ENCODE peak calls at places on chromosomes 4 and X, in nine cellular contexts. E, R, C, K, P, N, A, Q and U are unnamed samples.
A peak's percentile ranks its signal among the peaks of the same experiment; 100 is the strongest.

GRCh38 chrX:23554304-23554703 is 113.0 kb upstream of the PRDX4 start:
- DNase-seq in K (no peak), Q (no peak), C (peak; percentile 60), N (peak; percentile 52), P (no peak), A (peak; percentile 33), R (peak; percentile 49), E (no peak), U (no peak)

GRCh38 chr4:2103127-2103842 is 44.2 kb downstream of the NAT8L start:
- DNase-seq in Q (no peak), N (no peak), P (no peak), C (no peak), R (no peak), E (no peak), K (no peak), A (no peak), U (no peak)

GRCh38 chr4:119774840-119775239 is 146.2 kb upstream of the PDE5A start:
- DNase-seq in E (no peak), N (no peak), A (no peak), C (no peak), K (no peak), P (no peak), Q (no peak), R (no peak), U (no peak)

GRCh38 chr4:14787894-14788293 is 214.4 kb upstream of the CPEB2 start:
- DNase-seq in N (peak; percentile 41), K (no peak), A (peak; percentile 23), E (no peak), P (no peak), R (peak; percentile 6), Q (no peak), C (no peak), U (no peak)

GRCh38 chr4:6987566-6987920 is 55.6 kb upstream of the TADA2B start:
- DNase-seq in K (no peak), C (no peak), R (peak; percentile 38), P (no peak), N (peak; percentile 44), Q (no peak), A (peak; percentile 39), E (no peak), U (no peak)

GRCh38 chr4:26787461-26788340 is 72.9 kb upstream of the STIM2 start:
- DNase-seq in R (peak; percentile 85), C (peak; percentile 78), N (peak; percentile 88), E (no peak), Q (no peak), A (peak; percentile 30), K (peak; percentile 31), P (peak; percentile 51), U (no peak)

GRCh38 chr4:188986271-188986689 is 847.0 kb downstream of the TRIML1 start:
- DNase-seq in N (peak; percentile 79), K (no peak), A (peak; percentile 23), C (peak; percentile 83), Q (no peak), P (no peak), E (no peak), R (peak; percentile 56), U (no peak)

GRCh38 chr4:15234585-15235126 is 193.2 kb upstream of the C1QTNF7 start:
- DNase-seq in P (no peak), N (peak; percentile 79), C (peak; percentile 94), E (no peak), Q (no peak), R (peak; percentile 96), K (no peak), A (peak; percentile 95), U (no peak)

GRCh38 chr4:184684491-184685189 is 35.1 kb downstream of the PRIMPOL start:
- DNase-seq in Q (no peak), P (no peak), N (no peak), K (no peak), R (peak; percentile 20), A (peak; percentile 29), E (no peak), C (no peak), U (no peak)

GRCh38 chrX:276588-277171 is 4.5 kb upstream of the PLCXD1 start:
- DNase-seq in P (no peak), A (peak; percentile 58), E (no peak), Q (peak; percentile 31), R (peak; percentile 57), K (no peak), C (no peak), N (peak; percentile 43), U (peak; percentile 34)

GRCh38 chrX:13235930-13236329 is 83.9 kb downstream of the ATXN3L start:
- DNase-seq in E (no peak), N (no peak), K (no peak), Q (no peak), R (no peak), C (no peak), A (no peak), P (no peak), U (no peak)

GRCh38 chr4:176277162-176277904 is 8.3 kb upstream of the ASB5 start:
- DNase-seq in P (peak; percentile 33), N (peak; percentile 69), C (peak; percentile 75), K (peak; percentile 37), A (peak; percentile 69), R (peak; percentile 60), E (peak; percentile 44), Q (peak; percentile 62), U (no peak)

GRCh38 chr4:110196206-110196870 is 2.1 kb downstream of the ELOVL6 start:
- DNase-seq in E (peak; percentile 69), R (peak; percentile 51), N (peak; percentile 53), P (peak; percentile 60), K (peak; percentile 51), C (peak; percentile 46), Q (peak; percentile 61), A (peak; percentile 28), U (peak; percentile 57)

GRCh38 chr4:68180858-68181531 is 51.3 kb upstream of the TMPRSS11F start:
- DNase-seq in K (no peak), R (peak; percentile 56), Q (no peak), N (peak; percentile 67), E (no peak), A (peak; percentile 7), P (no peak), C (peak; percentile 13), U (no peak)

DNA sequence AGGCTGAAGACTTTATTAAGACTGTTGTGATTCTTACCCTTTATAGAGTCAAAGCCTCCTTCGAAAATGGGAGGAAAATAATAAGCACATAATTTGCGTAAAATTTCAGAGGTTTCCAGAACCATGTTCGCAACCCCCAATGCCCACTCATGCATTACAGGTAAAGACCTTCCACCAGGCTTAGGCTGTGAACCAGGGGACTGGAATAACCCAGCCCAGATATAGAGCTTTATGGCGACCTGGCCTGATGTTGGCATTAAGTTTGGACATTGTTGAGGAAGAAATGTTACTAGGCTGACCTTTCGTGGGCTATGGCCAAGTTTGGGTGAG is 218.4 kb downstream of the PTTG2 start:
- DNase-seq in C (no peak), Q (no peak), K (no peak), R (no peak), E (no peak), N (no peak), A (no peak), P (no peak), U (no peak)
- TF ChIP-seq CTCF in C (no peak), Q (no peak), K (no peak), R (no peak), E (no peak), N (no peak), A (no peak), P (no peak), U (no peak)

DNA sequence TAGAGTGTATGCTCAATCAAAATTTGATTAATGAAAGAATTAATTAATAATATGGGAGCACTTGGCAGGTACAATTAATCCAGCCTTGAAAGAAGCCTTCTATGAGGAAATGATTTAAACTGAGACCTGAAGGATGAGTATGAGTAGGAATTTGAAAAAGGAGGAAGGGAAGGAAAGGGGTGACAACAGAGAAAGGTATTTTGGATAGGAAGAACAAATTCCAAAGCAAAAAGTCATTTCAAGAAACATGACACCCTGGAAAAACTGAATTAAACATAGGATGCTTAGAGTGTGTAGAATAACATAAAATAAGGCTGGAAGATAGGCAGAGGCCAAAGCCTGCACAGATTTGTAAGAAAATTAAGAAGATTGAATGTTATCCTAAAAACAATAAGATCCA is 29.6 kb downstream of the PHOX2B start:
- DNase-seq in C (peak; percentile 38), A (peak; percentile 23), R (peak; percentile 65), K (no peak), Q (no peak), P (no peak), E (no peak), N (peak; percentile 55), U (no peak)
- TF ChIP-seq CTCF in C (no peak), A (no peak), R (no peak), K (no peak), Q (no peak), P (no peak), E (no peak), N (no peak), U (no peak)

GRCh38 chr4:177460460-177460859 is 18.2 kb upstream of the AGA start:
- DNase-seq in C (no peak), R (no peak), Q (no peak), E (no peak), A (no peak), P (no peak), K (no peak), N (no peak), U (no peak)
- TF ChIP-seq CTCF in C (no peak), R (no peak), Q (no peak), E (no peak), A (no peak), P (no peak), K (no peak), N (no peak), U (no peak)

GRCh38 chr4:633976-634598 is 8.7 kb downstream of the PDE6B start:
- DNase-seq in N (no peak), K (no peak), P (no peak), R (no peak), A (no peak), Q (no peak), E (no peak), C (no peak), U (no peak)
- TF ChIP-seq CTCF in N (no peak), K (no peak), P (no peak), R (no peak), A (no peak), Q (no peak), E (no peak), C (no peak), U (no peak)

DNA sequence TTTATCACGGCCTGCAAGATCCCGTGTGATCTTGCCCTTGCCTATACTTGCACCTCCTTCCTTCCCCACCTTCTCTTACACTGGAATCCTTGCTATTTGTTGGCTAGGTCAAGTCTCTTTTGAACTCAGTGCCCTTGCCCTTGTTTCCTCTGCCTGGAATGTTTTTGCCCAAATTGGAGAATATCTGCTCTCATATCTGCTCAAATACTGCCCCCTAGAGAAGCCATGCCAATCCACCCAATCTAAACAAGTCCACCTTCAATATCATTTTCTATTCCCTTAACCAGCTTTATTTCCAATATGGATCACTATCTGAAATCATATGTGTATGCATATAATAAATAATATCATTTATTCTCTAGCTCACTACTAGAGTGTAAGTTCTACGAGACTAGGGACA is 1044.2 kb upstream of the FTHL17 start:
- DNase-seq in N (peak; percentile 2), R (no peak), K (no peak), A (no peak), E (no peak), C (no peak), P (no peak), Q (no peak), U (no peak)
- TF ChIP-seq CTCF in N (no peak), R (no peak), K (no peak), A (no peak), E (no peak), C (no peak), P (no peak), Q (peak; percentile 14), U (no peak)